ENCODE peak calls at places on chromosomes 16 and 17, in five cellular contexts. X is lower leg skin; T is activated CD8-positive, alpha-beta memory T cell treated with anti-CD3 and anti-CD28 coated beads for 48 hours; E is AG20443; F is fibroblast of the aortic adventitia. N is an unnamed sample.

GRCh38 chr17:78416791-78417530 is 38.5 kb downstream of the PGS1 start:
- DNase-seq in T (no peak), X (no peak), E (no peak), F (peak; percentile 33), N (no peak)

GRCh38 chr17:61639818-61640217 is 48.8 kb upstream of the NACA2 start:
- DNase-seq in X (no peak), F (no peak), T (no peak), E (no peak), N (no peak)

GRCh38 chr17:36070427-36070826 is 6.4 kb downstream of the CCL18 start:
- DNase-seq in F (no peak), T (no peak), E (no peak), X (no peak), N (no peak)

GRCh38 chr16:74999683-75000480 is 1.1 kb downstream of the ZNRF1 start:
- DNase-seq in F (peak; percentile 50), E (peak; percentile 54), X (peak; percentile 91), T (peak; percentile 19), N (no peak)

GRCh38 chr17:73820686-73821448 is 176.6 kb upstream of the SDK2 start:
- DNase-seq in E (no peak), X (peak; percentile 79), T (no peak), F (no peak), N (no peak)

GRCh38 chr17:16939606-16940115 is 32.3 kb downstream of the TNFRSF13B start:
- DNase-seq in X (no peak), T (no peak), F (no peak), E (no peak), N (no peak)

GRCh38 chr17:63911657-63912100 is 621 bp upstream of the CSHL1 start:
- DNase-seq in E (peak; percentile 73), T (peak; percentile 44), F (peak; percentile 22), X (no peak), N (peak; percentile 8)

GRCh38 chr16:10828851-10829331 is 10.3 kb upstream of the TVP23A start:
- DNase-seq in X (peak; percentile 97), E (peak; percentile 83), F (peak; percentile 98), T (no peak), N (peak; percentile 57)

GRCh38 chr16:85524630-85525463 is 88.3 kb upstream of the GSE1 start:
- DNase-seq in T (no peak), E (peak; percentile 60), F (peak; percentile 17), X (no peak), N (peak; percentile 20)

GRCh38 chr17:58210922-58211321 is 8.1 kb downstream of the MKS1 start:
- DNase-seq in X (peak; percentile 17), F (no peak), T (no peak), E (no peak), N (no peak)

GRCh38 chr16:1612320-1613111 is at the start of gene CRAMP1:
- DNase-seq in T (no peak), E (peak; percentile 32), X (peak; percentile 86), F (peak; percentile 4), N (no peak)

GRCh38 chr17:77140878-77141767 is at the start of gene SEC14L1:
- DNase-seq in F (peak; percentile 44), T (peak; percentile 25), E (peak; percentile 29), X (peak; percentile 91), N (no peak)

GRCh38 chr16:50297301-50298074 is 31.1 kb downstream of the ADCY7 start:
- DNase-seq in X (peak; percentile 80), E (no peak), T (no peak), F (no peak), N (no peak)

GRCh38 chr16:3849751-3850543 is 30.6 kb downstream of the CREBBP start:
- DNase-seq in E (no peak), F (no peak), X (no peak), T (no peak), N (no peak)

GRCh38 chr16:55569025-55569424 is 2.5 kb downstream of the CAPNS2 start:
- DNase-seq in X (no peak), T (no peak), E (peak; percentile 11), F (peak; percentile 83), N (no peak)